ENCODE peak calls at places on chromosomes 6 and 20, in five cellular contexts. One of them, this sample, is unnamed. For H3K27me3, the result is how much of the 10 kb centered on the place peaks cover.

GRCh38 chr6:152472325-152472724 is 164.8 kb downstream of the SYNE1 start:
- DNase-seq in fibroblast of lung: no peak
- DNase-seq in CD4-positive, CD25-positive, alpha-beta regulatory T cell: no peak
- DNase-seq in stomach: no peak
- DNase-seq in IMR-90: no peak
- DNase-seq in this sample: no peak

GRCh38 chr20:45128066-45128465 is 3.8 kb upstream of the WFDC12 start:
- DNase-seq in fibroblast of lung: no peak
- DNase-seq in CD4-positive, CD25-positive, alpha-beta regulatory T cell: no peak
- DNase-seq in stomach: no peak
- DNase-seq in IMR-90: no peak
- DNase-seq in this sample: peak

GRCh38 chr20:62366370-62367135 is 559 bp downstream of the LAMA5 start:
- DNase-seq in fibroblast of lung: no peak
- DNase-seq in CD4-positive, CD25-positive, alpha-beta regulatory T cell: no peak
- DNase-seq in stomach: no peak
- DNase-seq in IMR-90: no peak
- DNase-seq in this sample: peak

GRCh38 chr6:15453186-15453585 is 207.3 kb downstream of the JARID2 start:
- DNase-seq in fibroblast of lung: no peak
- DNase-seq in CD4-positive, CD25-positive, alpha-beta regulatory T cell: no peak
- DNase-seq in stomach: no peak
- DNase-seq in IMR-90: no peak
- DNase-seq in this sample: no peak

GRCh38 chr6:134840086-134840485 is 109.8 kb downstream of the ALDH8A1 start:
- DNase-seq in fibroblast of lung: no peak
- DNase-seq in CD4-positive, CD25-positive, alpha-beta regulatory T cell: no peak
- DNase-seq in stomach: no peak
- DNase-seq in IMR-90: no peak
- DNase-seq in this sample: no peak

GRCh38 chr20:20926222-20926905 is 179.8 kb downstream of the LINC00237 start:
- DNase-seq in fibroblast of lung: no peak
- DNase-seq in CD4-positive, CD25-positive, alpha-beta regulatory T cell: no peak
- DNase-seq in stomach: no peak
- DNase-seq in IMR-90: no peak
- DNase-seq in this sample: no peak

GRCh38 chr6:47057830-47058540 is 15.9 kb upstream of the ADGRF1 start:
- DNase-seq in fibroblast of lung: no peak
- DNase-seq in CD4-positive, CD25-positive, alpha-beta regulatory T cell: no peak
- DNase-seq in stomach: no peak
- DNase-seq in IMR-90: no peak
- DNase-seq in this sample: peak

GRCh38 chr20:52889225-52889624 is 82.9 kb upstream of the TSHZ2 start:
- DNase-seq in fibroblast of lung: peak
- DNase-seq in CD4-positive, CD25-positive, alpha-beta regulatory T cell: no peak
- DNase-seq in stomach: no peak
- DNase-seq in IMR-90: no peak
- DNase-seq in this sample: peak

GRCh38 chr6:21523652-21524051 is 69.9 kb upstream of the SOX4 start:
- DNase-seq in fibroblast of lung: no peak
- DNase-seq in CD4-positive, CD25-positive, alpha-beta regulatory T cell: no peak
- DNase-seq in stomach: no peak
- DNase-seq in IMR-90: no peak
- DNase-seq in this sample: no peak

GRCh38 chr6:126176266-126176665 is 163.6 kb upstream of the CENPW start:
- DNase-seq in fibroblast of lung: peak
- DNase-seq in CD4-positive, CD25-positive, alpha-beta regulatory T cell: no peak
- DNase-seq in stomach: no peak
- DNase-seq in IMR-90: peak
- DNase-seq in this sample: no peak

GRCh38 chr6:106997392-106998257 is 23.1 kb upstream of the CD24 start:
- DNase-seq in fibroblast of lung: peak
- DNase-seq in CD4-positive, CD25-positive, alpha-beta regulatory T cell: peak
- DNase-seq in stomach: peak
- DNase-seq in IMR-90: peak
- DNase-seq in this sample: peak

GRCh38 chr20:61679473-61679872 is 386.2 kb downstream of the TAF4 start:
- DNase-seq in fibroblast of lung: no peak
- DNase-seq in CD4-positive, CD25-positive, alpha-beta regulatory T cell: no peak
- DNase-seq in stomach: no peak
- DNase-seq in IMR-90: no peak
- DNase-seq in this sample: no peak

GRCh38 chr6:125753218-125753936 is 3.9 kb downstream of the HEY2 start:
- DNase-seq in fibroblast of lung: peak
- DNase-seq in CD4-positive, CD25-positive, alpha-beta regulatory T cell: peak
- DNase-seq in stomach: no peak
- DNase-seq in IMR-90: peak
- DNase-seq in this sample: no peak

GRCh38 chr6:37628611-37629320 is 68.9 kb downstream of the MDGA1 start:
- DNase-seq in fibroblast of lung: peak
- DNase-seq in CD4-positive, CD25-positive, alpha-beta regulatory T cell: no peak
- DNase-seq in stomach: no peak
- DNase-seq in IMR-90: peak
- DNase-seq in this sample: no peak

GRCh38 chr6:155946860-155947259 is 491.2 kb upstream of the NOX3 start:
- DNase-seq in fibroblast of lung: no peak
- DNase-seq in CD4-positive, CD25-positive, alpha-beta regulatory T cell: no peak
- DNase-seq in stomach: no peak
- DNase-seq in IMR-90: no peak
- DNase-seq in this sample: no peak

GRCh38 chr20:19699132-19699971 is 58.7 kb upstream of the RIN2 start:
- DNase-seq in fibroblast of lung: peak
- DNase-seq in CD4-positive, CD25-positive, alpha-beta regulatory T cell: no peak
- DNase-seq in stomach: no peak
- DNase-seq in IMR-90: peak
- DNase-seq in this sample: peak

GRCh38 chr20:51318058-51318960 is 224.2 kb downstream of the NFATC2 start:
- DNase-seq in fibroblast of lung: no peak
- DNase-seq in CD4-positive, CD25-positive, alpha-beta regulatory T cell: peak
- DNase-seq in stomach: peak
- DNase-seq in IMR-90: no peak
- DNase-seq in this sample: no peak

GRCh38 chr20:16566080-16566479 is 7.2 kb downstream of the KIF16B start:
- DNase-seq in fibroblast of lung: no peak
- DNase-seq in CD4-positive, CD25-positive, alpha-beta regulatory T cell: no peak
- DNase-seq in stomach: no peak
- DNase-seq in IMR-90: no peak
- DNase-seq in this sample: no peak

GRCh38 chr20:32559753-32560380 is 25.3 kb downstream of the NOL4L start:
- DNase-seq in fibroblast of lung: no peak
- DNase-seq in CD4-positive, CD25-positive, alpha-beta regulatory T cell: no peak
- DNase-seq in stomach: no peak
- DNase-seq in IMR-90: no peak
- DNase-seq in this sample: peak

GRCh38 chr6:8888468-8888867 is 453.1 kb upstream of the SLC35B3 start:
- DNase-seq in fibroblast of lung: no peak
- DNase-seq in CD4-positive, CD25-positive, alpha-beta regulatory T cell: no peak
- DNase-seq in stomach: no peak
- DNase-seq in IMR-90: no peak
- DNase-seq in this sample: no peak

GRCh38 chr6:52983159-52983848 is 11.8 kb downstream of the GSTA4 start:
- DNase-seq in fibroblast of lung: no peak
- DNase-seq in CD4-positive, CD25-positive, alpha-beta regulatory T cell: no peak
- DNase-seq in stomach: no peak
- DNase-seq in IMR-90: no peak
- DNase-seq in this sample: no peak

GRCh38 chr6:57158658-57159057 is 13.5 kb upstream of the BAG2 start:
- DNase-seq in fibroblast of lung: no peak
- DNase-seq in CD4-positive, CD25-positive, alpha-beta regulatory T cell: no peak
- DNase-seq in stomach: no peak
- DNase-seq in IMR-90: peak
- DNase-seq in this sample: no peak

GRCh38 chr6:109453594-109454482 is 1.7 kb downstream of the MICAL1 start:
- DNase-seq in fibroblast of lung: peak
- DNase-seq in CD4-positive, CD25-positive, alpha-beta regulatory T cell: no peak
- DNase-seq in stomach: no peak
- DNase-seq in IMR-90: no peak
- DNase-seq in this sample: no peak

GRCh38 chr6:33851959-33852358 is 48.2 kb upstream of the MLN start:
- DNase-seq in fibroblast of lung: no peak
- DNase-seq in CD4-positive, CD25-positive, alpha-beta regulatory T cell: peak
- DNase-seq in stomach: no peak
- DNase-seq in IMR-90: no peak
- DNase-seq in this sample: no peak

GRCh38 chr6:33417127-33417902 is 592 bp downstream of the CUTA start:
- DNase-seq in fibroblast of lung: peak
- DNase-seq in CD4-positive, CD25-positive, alpha-beta regulatory T cell: no peak
- DNase-seq in stomach: no peak
- DNase-seq in IMR-90: peak
- DNase-seq in this sample: peak

GRCh38 chr6:32087574-32088486 is 21.3 kb downstream of the TNXB start:
- DNase-seq in fibroblast of lung: peak
- DNase-seq in CD4-positive, CD25-positive, alpha-beta regulatory T cell: peak
- DNase-seq in stomach: peak
- DNase-seq in IMR-90: peak
- DNase-seq in this sample: no peak

GRCh38 chr6:126811307-126811706 is 307.2 kb upstream of the RSPO3 start:
- DNase-seq in fibroblast of lung: peak
- DNase-seq in CD4-positive, CD25-positive, alpha-beta regulatory T cell: no peak
- DNase-seq in stomach: no peak
- DNase-seq in IMR-90: peak
- DNase-seq in this sample: peak

GRCh38 chr20:64100566-64100888 is 6.8 kb downstream of the NPBWR2 start:
- DNase-seq in fibroblast of lung: no peak
- DNase-seq in CD4-positive, CD25-positive, alpha-beta regulatory T cell: no peak
- DNase-seq in stomach: no peak
- DNase-seq in IMR-90: no peak
- DNase-seq in this sample: no peak

GRCh38 chr20:58670097-58670496 is 19.0 kb downstream of the STX16 start:
- DNase-seq in fibroblast of lung: no peak
- DNase-seq in CD4-positive, CD25-positive, alpha-beta regulatory T cell: no peak
- DNase-seq in stomach: no peak
- DNase-seq in IMR-90: peak
- DNase-seq in this sample: no peak
- H3K4me3 ChIP-seq in fibroblast of lung: no peak
- H3K4me3 ChIP-seq in CD4-positive, CD25-positive, alpha-beta regulatory T cell: no peak
- H3K4me3 ChIP-seq in stomach: no peak
- H3K4me3 ChIP-seq in IMR-90: no peak
- H3K4me3 ChIP-seq in this sample: no peak

GRCh38 chr6:167930300-167930699 is 67.2 kb upstream of the KIF25 start:
- DNase-seq in fibroblast of lung: peak
- DNase-seq in CD4-positive, CD25-positive, alpha-beta regulatory T cell: no peak
- DNase-seq in stomach: no peak
- DNase-seq in IMR-90: peak
- DNase-seq in this sample: peak
- H3K27me3 ChIP-seq in fibroblast of lung: under half
- H3K27me3 ChIP-seq in CD4-positive, CD25-positive, alpha-beta regulatory T cell: under half
- H3K27me3 ChIP-seq in stomach: under half
- H3K27me3 ChIP-seq in IMR-90: under half
- H3K27me3 ChIP-seq in this sample: under half

GRCh38 chr6:151392429-151392828 is 1.1 kb upstream of the ZBTB2 start:
- DNase-seq in fibroblast of lung: no peak
- DNase-seq in CD4-positive, CD25-positive, alpha-beta regulatory T cell: no peak
- DNase-seq in stomach: no peak
- DNase-seq in IMR-90: no peak
- DNase-seq in this sample: no peak
- H3K4me3 ChIP-seq in fibroblast of lung: peak
- H3K4me3 ChIP-seq in CD4-positive, CD25-positive, alpha-beta regulatory T cell: peak
- H3K4me3 ChIP-seq in stomach: peak
- H3K4me3 ChIP-seq in IMR-90: peak
- H3K4me3 ChIP-seq in this sample: peak

GRCh38 chr6:168072266-168072665 is 6.7 kb downstream of the FRMD1 start:
- DNase-seq in fibroblast of lung: no peak
- DNase-seq in CD4-positive, CD25-positive, alpha-beta regulatory T cell: no peak
- DNase-seq in stomach: no peak
- DNase-seq in IMR-90: no peak
- DNase-seq in this sample: no peak

GRCh38 chr6:168070804-168071203 is 8.2 kb downstream of the FRMD1 start:
- DNase-seq in fibroblast of lung: no peak
- DNase-seq in CD4-positive, CD25-positive, alpha-beta regulatory T cell: no peak
- DNase-seq in stomach: no peak
- DNase-seq in IMR-90: no peak
- DNase-seq in this sample: no peak

GRCh38 chr6:168073937-168074730 is 4.9 kb downstream of the FRMD1 start:
- DNase-seq in fibroblast of lung: no peak
- DNase-seq in CD4-positive, CD25-positive, alpha-beta regulatory T cell: no peak
- DNase-seq in stomach: no peak
- DNase-seq in IMR-90: no peak
- DNase-seq in this sample: no peak

GRCh38 chr6:168071620-168072019 is 7.4 kb downstream of the FRMD1 start:
- DNase-seq in fibroblast of lung: no peak
- DNase-seq in CD4-positive, CD25-positive, alpha-beta regulatory T cell: no peak
- DNase-seq in stomach: peak
- DNase-seq in IMR-90: no peak
- DNase-seq in this sample: no peak

DNA sequence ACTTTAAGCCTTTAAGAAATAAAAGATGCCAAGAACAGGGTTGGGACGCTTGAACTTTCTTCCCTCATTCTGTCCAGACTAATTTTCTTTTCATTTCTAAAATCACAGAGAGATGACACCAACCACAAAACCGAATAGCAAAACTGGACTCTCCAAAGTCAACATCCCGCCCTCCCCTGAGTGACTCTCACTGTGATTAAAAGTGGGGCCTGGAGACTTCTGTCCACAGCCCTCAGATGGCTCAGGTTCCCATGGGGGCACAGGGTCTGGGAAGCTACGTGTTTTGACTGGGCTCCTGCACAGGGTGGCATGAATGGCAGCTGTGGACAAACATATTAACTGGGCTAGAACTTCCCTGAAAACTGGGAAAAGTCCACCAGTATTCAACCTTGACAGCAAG is 6.3 kb downstream of the FRMD1 start:
- DNase-seq in fibroblast of lung: no peak
- DNase-seq in CD4-positive, CD25-positive, alpha-beta regulatory T cell: no peak
- DNase-seq in stomach: no peak
- DNase-seq in IMR-90: no peak
- DNase-seq in this sample: no peak
- H3K27me3 ChIP-seq in fibroblast of lung: under half
- H3K27me3 ChIP-seq in CD4-positive, CD25-positive, alpha-beta regulatory T cell: under half
- H3K27me3 ChIP-seq in stomach: under half
- H3K27me3 ChIP-seq in IMR-90: under half
- H3K27me3 ChIP-seq in this sample: under half

GRCh38 chr6:161128230-161128629 is 136.7 kb downstream of the MAP3K4 start:
- DNase-seq in fibroblast of lung: no peak
- DNase-seq in CD4-positive, CD25-positive, alpha-beta regulatory T cell: no peak
- DNase-seq in stomach: no peak
- DNase-seq in IMR-90: no peak
- DNase-seq in this sample: no peak

GRCh38 chr6:161128680-161129196 is 137.2 kb downstream of the MAP3K4 start:
- DNase-seq in fibroblast of lung: peak
- DNase-seq in CD4-positive, CD25-positive, alpha-beta regulatory T cell: no peak
- DNase-seq in stomach: no peak
- DNase-seq in IMR-90: peak
- DNase-seq in this sample: no peak

GRCh38 chr6:161127071-161127740 is 135.6 kb downstream of the MAP3K4 start:
- DNase-seq in fibroblast of lung: no peak
- DNase-seq in CD4-positive, CD25-positive, alpha-beta regulatory T cell: no peak
- DNase-seq in stomach: no peak
- DNase-seq in IMR-90: no peak
- DNase-seq in this sample: no peak

GRCh38 chr6:161130606-161131005 is 139.0 kb downstream of the MAP3K4 start:
- DNase-seq in fibroblast of lung: no peak
- DNase-seq in CD4-positive, CD25-positive, alpha-beta regulatory T cell: no peak
- DNase-seq in stomach: no peak
- DNase-seq in IMR-90: no peak
- DNase-seq in this sample: no peak

GRCh38 chr6:161125591-161125990 is 134.0 kb downstream of the MAP3K4 start:
- DNase-seq in fibroblast of lung: no peak
- DNase-seq in CD4-positive, CD25-positive, alpha-beta regulatory T cell: no peak
- DNase-seq in stomach: no peak
- DNase-seq in IMR-90: no peak
- DNase-seq in this sample: no peak
- H3K4me3 ChIP-seq in fibroblast of lung: no peak
- H3K4me3 ChIP-seq in CD4-positive, CD25-positive, alpha-beta regulatory T cell: no peak
- H3K4me3 ChIP-seq in stomach: no peak
- H3K4me3 ChIP-seq in IMR-90: no peak
- H3K4me3 ChIP-seq in this sample: no peak